ENCODE peak calls at places on chromosomes 16 and 17, in six cellular contexts. T, N, W, I, O and B are unnamed samples.

GRCh38 chr17:36931697-36932382 is 5.4 kb upstream of the LHX1 start:
- DNase-seq in T (no peak), N (no peak), W (no peak), I (no peak), O (no peak), B (no peak)

GRCh38 chr16:7037491-7037890 is 295.2 kb upstream of the RBFOX1 start:
- DNase-seq in T (no peak), N (no peak), W (no peak), I (no peak), O (no peak), B (no peak)

GRCh38 chr16:30985401-30986128 is 558 bp downstream of the HSD3B7 start:
- DNase-seq in T (no peak), N (no peak), W (no peak), I (peak; percentile 37), O (peak; percentile 43), B (no peak)

GRCh38 chr16:64983226-64983625 is 138.6 kb downstream of the CDH11 start:
- DNase-seq in T (no peak), N (no peak), W (no peak), I (no peak), O (peak; percentile 68), B (no peak)

GRCh38 chr17:42428141-42428944 is 5.3 kb upstream of the CAVIN1 start:
- DNase-seq in T (no peak), N (peak; percentile 99), W (peak; percentile 46), I (no peak), O (peak; percentile 82), B (peak; percentile 97)

GRCh38 chr16:59440-60059 is 5.9 kb downstream of the SNRNP25 start:
- DNase-seq in T (no peak), N (no peak), W (no peak), I (no peak), O (no peak), B (no peak)

GRCh38 chr16:23465179-23465578 is 12.2 kb upstream of the COG7 start:
- DNase-seq in T (no peak), N (no peak), W (no peak), I (no peak), O (no peak), B (no peak)

GRCh38 chr16:72927199-72928088 is 120.5 kb downstream of the ZFHX3 start:
- DNase-seq in T (no peak), N (peak; percentile 97), W (no peak), I (no peak), O (no peak), B (peak; percentile 90)

GRCh38 chr17:63698886-63699637 is 863 bp downstream of the LIMD2 start:
- DNase-seq in T (peak; percentile 68), N (peak; percentile 29), W (peak; percentile 33), I (peak; percentile 33), O (peak; percentile 25), B (peak; percentile 67)

GRCh38 chr17:42702446-42702845 is 20.1 kb downstream of the CNTNAP1 start:
- DNase-seq in T (no peak), N (no peak), W (no peak), I (no peak), O (no peak), B (no peak)

GRCh38 chr16:8204769-8205168 is 385.5 kb downstream of the TMEM114 start:
- DNase-seq in T (no peak), N (no peak), W (no peak), I (no peak), O (no peak), B (no peak)

GRCh38 chr16:11319529-11320146 is 25.6 kb upstream of the RMI2 start:
- DNase-seq in T (no peak), N (no peak), W (no peak), I (no peak), O (no peak), B (no peak)

GRCh38 chr16:69741951-69742904 is 12.5 kb downstream of the NOB1 start:
- DNase-seq in T (no peak), N (peak; percentile 16), W (no peak), I (peak; percentile 69), O (peak; percentile 78), B (peak; percentile 83)

GRCh38 chr17:68568581-68568980 is 32.6 kb downstream of the FAM20A start:
- DNase-seq in T (no peak), N (no peak), W (no peak), I (no peak), O (no peak), B (no peak)

GRCh38 chr17:8488491-8488890 is 52.8 kb downstream of the NDEL1 start:
- DNase-seq in T (no peak), N (no peak), W (no peak), I (no peak), O (no peak), B (no peak)

GRCh38 chr16:59665618-59666220 is 931.6 kb upstream of the GOT2 start:
- DNase-seq in T (no peak), N (no peak), W (no peak), I (no peak), O (no peak), B (no peak)

DNA sequence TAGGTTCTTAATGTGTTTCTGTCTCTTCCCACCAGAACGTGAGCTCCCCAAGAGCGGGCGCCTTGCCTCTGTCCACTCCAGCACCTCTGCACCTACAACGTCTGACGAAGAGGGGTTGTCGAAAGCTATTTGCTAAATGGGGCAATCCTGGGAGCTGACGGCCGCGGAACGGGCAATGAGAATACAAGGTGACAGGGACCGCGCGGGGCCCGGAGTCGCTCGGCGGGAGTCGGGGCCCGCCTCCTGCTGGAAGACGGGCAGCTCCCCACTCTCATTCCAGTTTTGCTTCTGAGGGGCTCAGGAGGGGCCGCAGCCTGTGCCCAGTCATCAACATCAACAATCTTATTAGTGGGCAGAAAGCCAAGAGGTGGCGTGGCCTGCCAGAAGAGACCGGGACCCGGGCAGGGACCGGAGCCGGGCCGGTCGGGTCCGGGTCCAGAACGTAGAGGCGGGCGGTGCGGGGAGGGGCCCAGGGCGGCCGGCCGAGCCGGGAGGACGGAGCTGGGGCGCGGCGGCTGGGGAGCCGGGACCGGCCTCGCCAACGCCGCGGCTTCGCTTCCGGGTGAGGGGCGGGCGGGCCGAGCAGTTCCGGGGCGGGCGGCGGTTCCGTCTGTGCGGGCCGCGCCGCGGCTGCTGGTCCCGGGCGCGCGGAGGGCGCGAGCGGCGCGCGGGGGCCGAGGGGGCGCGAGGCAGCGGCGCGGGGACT is at the start of gene MOSMO:
- DNase-seq in T (no peak), N (peak; percentile 63), W (peak; percentile 65), I (peak; percentile 75), O (peak; percentile 82), B (peak; percentile 74)
- TF ChIP-seq CTCF in T (no peak), N (peak; percentile 8), W (no peak), I (no peak), O (no peak), B (no peak)

GRCh38 chr16:3695610-3696369 is 21.5 kb downstream of the TRAP1 start:
- DNase-seq in T (no peak), N (no peak), W (no peak), I (no peak), O (no peak), B (no peak)

GRCh38 chr16:3698941-3699340 is 18.4 kb downstream of the TRAP1 start:
- DNase-seq in T (no peak), N (peak; percentile 9), W (no peak), I (no peak), O (no peak), B (no peak)

GRCh38 chr16:3702082-3702481 is 15.2 kb downstream of the TRAP1 start:
- DNase-seq in T (no peak), N (no peak), W (no peak), I (no peak), O (no peak), B (no peak)

GRCh38 chr16:3691778-3692177 is 25.5 kb downstream of the TRAP1 start:
- DNase-seq in T (no peak), N (no peak), W (no peak), I (no peak), O (no peak), B (no peak)

DNA sequence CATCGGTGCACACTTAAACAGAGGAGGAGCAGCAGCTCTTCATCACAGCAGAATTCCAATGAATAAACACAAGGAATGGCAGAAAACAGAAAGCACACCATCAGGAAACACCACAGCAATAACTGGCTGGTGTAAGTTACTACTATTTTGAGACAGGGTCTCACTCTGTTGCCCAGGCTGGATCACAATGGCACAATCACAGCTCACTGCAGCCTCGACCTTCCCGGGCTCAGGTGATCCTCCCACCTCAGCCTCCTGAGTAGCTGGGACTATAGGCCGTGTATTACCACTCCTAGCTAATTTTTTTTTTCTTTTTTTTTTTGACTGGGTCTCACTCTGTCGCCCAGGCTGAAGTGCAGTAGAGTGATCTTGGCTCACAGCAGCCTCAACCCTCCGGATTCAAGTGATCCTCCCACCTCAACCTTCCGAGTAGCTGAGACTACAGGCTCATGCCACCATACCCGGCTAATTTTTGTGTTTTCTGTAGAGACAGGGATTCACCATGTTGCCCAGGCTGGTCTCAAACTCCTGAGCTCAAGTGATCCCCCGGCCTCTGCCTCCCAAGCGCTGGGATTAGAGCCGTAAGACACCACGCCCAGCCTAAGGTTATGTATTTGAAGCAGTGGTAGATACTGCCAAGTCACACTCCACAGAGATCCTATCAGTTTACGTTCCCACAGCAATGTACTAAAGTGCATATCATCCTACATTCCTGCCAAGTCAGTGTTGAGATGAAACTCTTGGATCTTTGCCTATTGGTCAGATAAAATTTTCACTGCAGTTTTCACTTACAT is 20.7 kb downstream of the TRAP1 start:
- DNase-seq in T (no peak), N (peak; percentile 94), W (no peak), I (no peak), O (no peak), B (peak; percentile 96)
- H3K4me3 ChIP-seq in T (no peak overlapping the region), N (no peak overlapping the region), W (no peak overlapping the region), I (no peak overlapping the region), O (no peak overlapping the region), B (no peak overlapping the region)

GRCh38 chr16:19182487-19182886 is 14.4 kb downstream of the SYT17 start:
- DNase-seq in T (no peak), N (no peak), W (no peak), I (no peak), O (no peak), B (no peak)

GRCh38 chr16:19180741-19181140 is 12.7 kb downstream of the SYT17 start:
- DNase-seq in T (no peak), N (no peak), W (no peak), I (no peak), O (no peak), B (no peak)

GRCh38 chr16:19183187-19183586 is 15.1 kb downstream of the SYT17 start:
- DNase-seq in T (no peak), N (no peak), W (no peak), I (no peak), O (no peak), B (no peak)

GRCh38 chr16:19177111-19177747 is 9.2 kb downstream of the SYT17 start:
- DNase-seq in T (no peak), N (no peak), W (no peak), I (no peak), O (no peak), B (no peak)

DNA sequence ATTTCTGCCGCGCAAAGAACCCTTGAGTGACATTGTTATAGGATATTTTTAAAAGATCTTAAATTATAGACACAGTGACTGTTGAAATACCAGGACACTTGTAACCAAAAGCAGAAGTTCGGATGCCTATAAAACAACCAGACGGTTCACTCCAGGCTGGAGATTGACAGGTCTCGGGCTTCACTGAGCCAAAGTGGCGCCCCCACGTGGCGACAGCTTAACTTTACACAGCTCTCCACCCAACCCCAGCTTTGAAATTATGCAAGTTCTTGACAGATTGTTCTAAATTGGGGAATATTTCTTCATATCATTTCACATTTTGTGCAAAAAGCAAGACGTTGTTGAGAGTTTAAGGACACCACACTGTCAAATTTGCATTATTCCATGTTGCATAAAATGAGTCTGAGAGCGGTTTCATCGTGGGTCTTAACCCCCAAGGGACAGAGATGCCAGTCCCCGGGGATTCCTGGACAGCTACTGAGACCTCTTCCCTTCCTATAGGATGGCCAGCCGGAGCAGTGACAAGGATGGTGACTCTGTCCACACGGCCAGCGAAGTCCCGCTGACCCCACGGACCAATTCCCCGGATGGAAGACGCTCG is 11.9 kb downstream of the SYT17 start:
- DNase-seq in T (no peak), N (peak; percentile 33), W (no peak), I (peak; percentile 35), O (peak; percentile 76), B (peak; percentile 71)
- TF ChIP-seq CTCF in T (peak; percentile 57), N (peak; percentile 47), W (peak; percentile 41), I (peak; percentile 33), O (peak; percentile 39), B (peak; percentile 81)

GRCh38 chr17:56373981-56374380 is 219.5 kb upstream of the NOG start:
- DNase-seq in T (no peak), N (no peak), W (no peak), I (no peak), O (no peak), B (no peak)
- H3K4me3 ChIP-seq in T (no peak overlapping the region), N (no peak overlapping the region), W (no peak overlapping the region), I (no peak overlapping the region), O (no peak overlapping the region), B (no peak overlapping the region)